ENCODE peak calls at places on chromosomes 5 and 9, in ten cellular contexts. One of them, this sample, is unnamed. For H3K27me3, the result is how much of the 10 kb centered on the place peaks cover.

GRCh38 chr9:134930404-134930803 is 12.7 kb upstream of the FCN1 start:
- DNase-seq in mammary epithelial cell: no peak
- DNase-seq in Caco-2: no peak
- DNase-seq in right atrium auricular region: no peak
- DNase-seq in WERI-Rb-1: no peak
- DNase-seq in BJ: no peak
- DNase-seq in PC-9: no peak
- DNase-seq in spleen: peak
- DNase-seq in heart left ventricle: no peak
- DNase-seq in tibial nerve: no peak
- DNase-seq in this sample: no peak

GRCh38 chr5:109191153-109191558 is 218.6 kb downstream of the PJA2 start:
- DNase-seq in tibial nerve: no peak
- DNase-seq in mammary epithelial cell: peak
- DNase-seq in PC-9: peak
- DNase-seq in right atrium auricular region: no peak
- DNase-seq in spleen: no peak
- DNase-seq in BJ: peak
- DNase-seq in heart left ventricle: no peak
- DNase-seq in Caco-2: no peak
- DNase-seq in WERI-Rb-1: no peak
- DNase-seq in this sample: no peak

GRCh38 chr9:34070601-34071340 is 22.1 kb upstream of the UBAP2 start:
- DNase-seq in heart left ventricle: no peak
- DNase-seq in BJ: peak
- DNase-seq in Caco-2: no peak
- DNase-seq in spleen: no peak
- DNase-seq in WERI-Rb-1: no peak
- DNase-seq in PC-9: no peak
- DNase-seq in mammary epithelial cell: no peak
- DNase-seq in right atrium auricular region: no peak
- DNase-seq in tibial nerve: no peak
- DNase-seq in this sample: no peak

GRCh38 chr9:113516840-113517577 is 53.5 kb downstream of the RGS3 start:
- DNase-seq in PC-9: no peak
- DNase-seq in BJ: no peak
- DNase-seq in mammary epithelial cell: no peak
- DNase-seq in Caco-2: no peak
- DNase-seq in tibial nerve: no peak
- DNase-seq in right atrium auricular region: no peak
- DNase-seq in spleen: peak
- DNase-seq in heart left ventricle: peak
- DNase-seq in WERI-Rb-1: peak
- DNase-seq in this sample: no peak

GRCh38 chr5:122252319-122252718 is 59.7 kb upstream of the SNCAIP start:
- DNase-seq in BJ: no peak
- DNase-seq in PC-9: no peak
- DNase-seq in heart left ventricle: no peak
- DNase-seq in WERI-Rb-1: no peak
- DNase-seq in right atrium auricular region: no peak
- DNase-seq in mammary epithelial cell: no peak
- DNase-seq in spleen: no peak
- DNase-seq in tibial nerve: no peak
- DNase-seq in Caco-2: peak
- DNase-seq in this sample: no peak

GRCh38 chr9:5949103-5949699 is 58.5 kb downstream of the MLANA start:
- DNase-seq in BJ: no peak
- DNase-seq in heart left ventricle: no peak
- DNase-seq in PC-9: peak
- DNase-seq in Caco-2: no peak
- DNase-seq in spleen: no peak
- DNase-seq in right atrium auricular region: no peak
- DNase-seq in tibial nerve: no peak
- DNase-seq in mammary epithelial cell: peak
- DNase-seq in WERI-Rb-1: peak
- DNase-seq in this sample: no peak

GRCh38 chr9:114385412-114386181 is 2.2 kb downstream of the AKNA start:
- DNase-seq in BJ: peak
- DNase-seq in tibial nerve: peak
- DNase-seq in heart left ventricle: peak
- DNase-seq in PC-9: peak
- DNase-seq in right atrium auricular region: peak
- DNase-seq in Caco-2: no peak
- DNase-seq in spleen: peak
- DNase-seq in WERI-Rb-1: no peak
- DNase-seq in mammary epithelial cell: peak
- DNase-seq in this sample: peak

GRCh38 chr9:94929373-94929764 is 202.9 kb downstream of the AOPEP start:
- DNase-seq in spleen: no peak
- DNase-seq in right atrium auricular region: no peak
- DNase-seq in PC-9: no peak
- DNase-seq in mammary epithelial cell: no peak
- DNase-seq in BJ: no peak
- DNase-seq in heart left ventricle: peak
- DNase-seq in Caco-2: no peak
- DNase-seq in WERI-Rb-1: no peak
- DNase-seq in tibial nerve: no peak
- DNase-seq in this sample: no peak

GRCh38 chr5:133421394-133421793 is 190.9 kb downstream of the FSTL4 start:
- DNase-seq in Caco-2: peak
- DNase-seq in right atrium auricular region: peak
- DNase-seq in tibial nerve: no peak
- DNase-seq in mammary epithelial cell: no peak
- DNase-seq in heart left ventricle: no peak
- DNase-seq in spleen: no peak
- DNase-seq in PC-9: no peak
- DNase-seq in WERI-Rb-1: peak
- DNase-seq in BJ: no peak
- DNase-seq in this sample: no peak

GRCh38 chr5:125411163-125412050 is 665.0 kb upstream of the ZNF608 start:
- DNase-seq in spleen: no peak
- DNase-seq in heart left ventricle: peak
- DNase-seq in mammary epithelial cell: peak
- DNase-seq in right atrium auricular region: no peak
- DNase-seq in Caco-2: no peak
- DNase-seq in tibial nerve: no peak
- DNase-seq in BJ: no peak
- DNase-seq in WERI-Rb-1: peak
- DNase-seq in PC-9: no peak
- DNase-seq in this sample: no peak

GRCh38 chr5:154729613-154730012 is 25.6 kb upstream of the LARP1 start:
- DNase-seq in tibial nerve: no peak
- DNase-seq in spleen: no peak
- DNase-seq in mammary epithelial cell: no peak
- DNase-seq in BJ: no peak
- DNase-seq in heart left ventricle: no peak
- DNase-seq in PC-9: no peak
- DNase-seq in Caco-2: no peak
- DNase-seq in right atrium auricular region: no peak
- DNase-seq in WERI-Rb-1: no peak
- DNase-seq in this sample: no peak

GRCh38 chr5:95848701-95849100 is 26.2 kb upstream of the GLRX start:
- DNase-seq in mammary epithelial cell: no peak
- DNase-seq in PC-9: no peak
- DNase-seq in tibial nerve: no peak
- DNase-seq in spleen: no peak
- DNase-seq in BJ: no peak
- DNase-seq in heart left ventricle: no peak
- DNase-seq in right atrium auricular region: peak
- DNase-seq in Caco-2: no peak
- DNase-seq in WERI-Rb-1: no peak
- DNase-seq in this sample: no peak

GRCh38 chr5:72818866-72819534 is 2.5 kb downstream of the TNPO1 start:
- DNase-seq in PC-9: peak
- DNase-seq in WERI-Rb-1: peak
- DNase-seq in mammary epithelial cell: peak
- DNase-seq in right atrium auricular region: peak
- DNase-seq in Caco-2: peak
- DNase-seq in spleen: peak
- DNase-seq in BJ: no peak
- DNase-seq in heart left ventricle: peak
- DNase-seq in tibial nerve: peak
- DNase-seq in this sample: no peak

GRCh38 chr5:174454890-174455289 is 269.5 kb upstream of the MSX2 start:
- DNase-seq in WERI-Rb-1: no peak
- DNase-seq in PC-9: no peak
- DNase-seq in spleen: no peak
- DNase-seq in tibial nerve: no peak
- DNase-seq in Caco-2: no peak
- DNase-seq in mammary epithelial cell: no peak
- DNase-seq in BJ: no peak
- DNase-seq in heart left ventricle: no peak
- DNase-seq in right atrium auricular region: no peak
- DNase-seq in this sample: no peak

GRCh38 chr9:120715331-120715924 is 1.2 kb upstream of the MEGF9 start:
- DNase-seq in right atrium auricular region: peak
- DNase-seq in heart left ventricle: peak
- DNase-seq in BJ: peak
- DNase-seq in PC-9: peak
- DNase-seq in WERI-Rb-1: peak
- DNase-seq in spleen: peak
- DNase-seq in Caco-2: no peak
- DNase-seq in mammary epithelial cell: no peak
- DNase-seq in tibial nerve: peak
- DNase-seq in this sample: peak

GRCh38 chr5:27124590-27124989 is 86.2 kb upstream of the CDH9 start:
- DNase-seq in PC-9: no peak
- DNase-seq in right atrium auricular region: no peak
- DNase-seq in tibial nerve: no peak
- DNase-seq in BJ: no peak
- DNase-seq in heart left ventricle: no peak
- DNase-seq in mammary epithelial cell: peak
- DNase-seq in spleen: no peak
- DNase-seq in Caco-2: peak
- DNase-seq in WERI-Rb-1: peak
- DNase-seq in this sample: no peak

GRCh38 chr9:35616681-35617459 is 1.3 kb downstream of the CD72 start:
- DNase-seq in mammary epithelial cell: peak
- DNase-seq in tibial nerve: peak
- DNase-seq in PC-9: no peak
- DNase-seq in WERI-Rb-1: peak
- DNase-seq in Caco-2: peak
- DNase-seq in spleen: peak
- DNase-seq in heart left ventricle: peak
- DNase-seq in right atrium auricular region: peak
- DNase-seq in BJ: no peak
- DNase-seq in this sample: no peak

GRCh38 chr9:130939405-130939941 is 426 bp upstream of the FIBCD1 start:
- DNase-seq in spleen: no peak
- DNase-seq in mammary epithelial cell: no peak
- DNase-seq in WERI-Rb-1: peak
- DNase-seq in Caco-2: no peak
- DNase-seq in PC-9: no peak
- DNase-seq in right atrium auricular region: no peak
- DNase-seq in BJ: no peak
- DNase-seq in tibial nerve: no peak
- DNase-seq in heart left ventricle: no peak
- DNase-seq in this sample: no peak
- TF ChIP-seq CTCF in spleen: no peak
- TF ChIP-seq CTCF in mammary epithelial cell: no peak
- TF ChIP-seq CTCF in WERI-Rb-1: no peak
- TF ChIP-seq CTCF in Caco-2: no peak
- TF ChIP-seq CTCF in PC-9: no peak
- TF ChIP-seq CTCF in right atrium auricular region: no peak
- TF ChIP-seq CTCF in BJ: no peak
- TF ChIP-seq CTCF in tibial nerve: no peak
- TF ChIP-seq CTCF in heart left ventricle: no peak
- TF ChIP-seq CTCF in this sample: no peak

DNA sequence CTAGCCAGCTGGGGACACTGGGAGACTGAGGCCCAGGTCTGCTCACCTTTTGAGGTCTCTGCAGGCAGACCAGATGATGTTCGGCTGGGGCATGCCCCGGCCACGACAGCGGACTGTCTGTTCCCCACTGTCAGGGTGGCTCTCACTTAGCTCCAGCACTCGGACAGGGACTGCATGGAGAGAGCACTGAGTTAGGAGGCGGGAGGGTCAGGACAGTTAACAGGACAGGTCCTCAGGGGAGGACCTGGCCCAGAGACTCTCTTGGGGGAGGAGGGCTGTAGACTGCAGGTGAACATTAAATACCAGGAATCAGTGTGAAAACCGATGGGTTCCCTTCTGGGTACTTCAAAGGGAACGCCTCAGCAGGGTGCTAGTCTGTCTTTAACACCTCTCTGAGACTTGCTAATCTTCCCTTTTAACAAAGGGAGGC is 25.1 kb downstream of the PDGFRB start:
- DNase-seq in mammary epithelial cell: no peak
- DNase-seq in Caco-2: no peak
- DNase-seq in tibial nerve: no peak
- DNase-seq in spleen: no peak
- DNase-seq in right atrium auricular region: no peak
- DNase-seq in BJ: no peak
- DNase-seq in WERI-Rb-1: no peak
- DNase-seq in PC-9: no peak
- DNase-seq in heart left ventricle: no peak
- DNase-seq in this sample: no peak
- H3K4me3 ChIP-seq in mammary epithelial cell: no peak
- H3K4me3 ChIP-seq in Caco-2: no peak
- H3K4me3 ChIP-seq in tibial nerve: no peak
- H3K4me3 ChIP-seq in spleen: no peak
- H3K4me3 ChIP-seq in right atrium auricular region: no peak
- H3K4me3 ChIP-seq in BJ: no peak
- H3K4me3 ChIP-seq in WERI-Rb-1: no peak
- H3K4me3 ChIP-seq in PC-9: no peak
- H3K4me3 ChIP-seq in heart left ventricle: no peak
- H3K4me3 ChIP-seq in this sample: no peak

DNA sequence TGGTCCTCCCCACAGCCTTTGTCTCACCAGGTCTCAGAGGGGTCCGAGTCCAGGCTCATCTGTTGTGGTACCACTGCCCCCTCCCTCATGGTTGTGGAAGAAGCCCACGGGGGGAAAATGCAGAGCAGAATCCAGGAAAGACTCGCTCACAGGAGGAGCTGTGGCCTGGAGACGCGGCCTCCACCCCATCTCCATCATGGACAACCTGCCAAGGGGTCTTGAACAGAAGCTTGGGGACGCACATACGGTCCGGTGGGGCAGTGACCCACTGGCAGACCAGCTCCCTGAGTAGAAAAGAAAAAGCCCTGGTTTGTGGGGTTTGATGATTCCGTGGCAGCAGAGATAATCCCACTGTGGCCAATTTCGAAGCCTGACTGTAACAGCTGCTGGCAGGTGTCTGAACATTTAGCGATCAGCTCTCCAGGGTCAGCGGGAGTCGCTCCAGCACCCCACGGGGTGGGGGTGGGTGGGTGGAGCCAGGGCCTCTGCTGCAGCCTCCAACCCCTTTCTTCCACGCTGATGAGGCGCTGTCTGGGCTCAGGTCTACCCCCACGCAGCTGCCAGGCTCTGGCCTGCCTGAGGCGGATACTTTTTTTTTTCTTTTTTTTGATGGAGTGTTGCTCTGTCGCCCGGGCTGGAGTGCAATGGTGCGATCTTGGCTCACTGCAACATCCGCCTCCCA is 1.9 kb upstream of the GRIN1 start:
- DNase-seq in heart left ventricle: no peak
- DNase-seq in WERI-Rb-1: peak
- DNase-seq in BJ: no peak
- DNase-seq in mammary epithelial cell: no peak
- DNase-seq in tibial nerve: no peak
- DNase-seq in spleen: no peak
- DNase-seq in Caco-2: no peak
- DNase-seq in right atrium auricular region: no peak
- DNase-seq in PC-9: no peak
- DNase-seq in this sample: no peak
- H3K27me3 ChIP-seq in heart left ventricle: half or more
- H3K27me3 ChIP-seq in WERI-Rb-1: under half
- H3K27me3 ChIP-seq in BJ: under half
- H3K27me3 ChIP-seq in mammary epithelial cell: under half
- H3K27me3 ChIP-seq in tibial nerve: under half
- H3K27me3 ChIP-seq in spleen: half or more
- H3K27me3 ChIP-seq in Caco-2: under half
- H3K27me3 ChIP-seq in right atrium auricular region: under half
- H3K27me3 ChIP-seq in PC-9: under half
- H3K27me3 ChIP-seq in this sample: half or more

GRCh38 chr5:142151436-142152382 is 43.1 kb downstream of the NDFIP1 start:
- DNase-seq in PC-9: peak
- DNase-seq in right atrium auricular region: peak
- DNase-seq in mammary epithelial cell: peak
- DNase-seq in Caco-2: peak
- DNase-seq in spleen: no peak
- DNase-seq in heart left ventricle: peak
- DNase-seq in WERI-Rb-1: peak
- DNase-seq in BJ: no peak
- DNase-seq in tibial nerve: peak
- DNase-seq in this sample: peak
- TF ChIP-seq CTCF in PC-9: peak
- TF ChIP-seq CTCF in right atrium auricular region: peak
- TF ChIP-seq CTCF in mammary epithelial cell: peak
- TF ChIP-seq CTCF in Caco-2: peak
- TF ChIP-seq CTCF in spleen: peak
- TF ChIP-seq CTCF in heart left ventricle: peak
- TF ChIP-seq CTCF in WERI-Rb-1: peak
- TF ChIP-seq CTCF in BJ: peak
- TF ChIP-seq CTCF in tibial nerve: peak
- TF ChIP-seq CTCF in this sample: peak

This sample was measured in kidney epithelial cell.